ENCODE peak calls at places on chromosomes 3 and 15, in six cellular contexts. One of them, this sample, is unnamed.

GRCh38 chr3:114223146-114223545 is 14.2 kb downstream of the ZNF80 start:
- DNase-seq in bronchial epithelial cell: no peak
- DNase-seq in right cardiac atrium: no peak
- DNase-seq in HEK293T: no peak
- DNase-seq in lower lobe of right lung: no peak
- DNase-seq in stimulated activated CD8-positive, alpha-beta memory T cell treated with anti-CD3 and anti-CD28 coated beads, Interleukin-7, amount 100 ng/mL, for 24 hours: no peak
- DNase-seq in this sample: no peak

GRCh38 chr3:193489949-193490348 is 64.7 kb downstream of the ATP13A4 start:
- DNase-seq in bronchial epithelial cell: peak
- DNase-seq in stimulated activated CD8-positive, alpha-beta memory T cell treated with anti-CD3 and anti-CD28 coated beads, Interleukin-7, amount 100 ng/mL, for 24 hours: no peak
- DNase-seq in right cardiac atrium: no peak
- DNase-seq in lower lobe of right lung: no peak
- DNase-seq in HEK293T: no peak
- DNase-seq in this sample: no peak

GRCh38 chr15:45630958-45631691 is 3.7 kb upstream of the SQOR start:
- DNase-seq in right cardiac atrium: no peak
- DNase-seq in HEK293T: no peak
- DNase-seq in bronchial epithelial cell: peak
- DNase-seq in stimulated activated CD8-positive, alpha-beta memory T cell treated with anti-CD3 and anti-CD28 coated beads, Interleukin-7, amount 100 ng/mL, for 24 hours: no peak
- DNase-seq in lower lobe of right lung: no peak
- DNase-seq in this sample: peak

GRCh38 chr3:81308296-81308695 is 453.1 kb downstream of the GBE1 start:
- DNase-seq in stimulated activated CD8-positive, alpha-beta memory T cell treated with anti-CD3 and anti-CD28 coated beads, Interleukin-7, amount 100 ng/mL, for 24 hours: no peak
- DNase-seq in right cardiac atrium: no peak
- DNase-seq in lower lobe of right lung: no peak
- DNase-seq in HEK293T: no peak
- DNase-seq in bronchial epithelial cell: peak
- DNase-seq in this sample: no peak

GRCh38 chr3:28646435-28646834 is 297.8 kb upstream of the AZI2 start:
- DNase-seq in right cardiac atrium: no peak
- DNase-seq in stimulated activated CD8-positive, alpha-beta memory T cell treated with anti-CD3 and anti-CD28 coated beads, Interleukin-7, amount 100 ng/mL, for 24 hours: no peak
- DNase-seq in HEK293T: no peak
- DNase-seq in bronchial epithelial cell: no peak
- DNase-seq in lower lobe of right lung: no peak
- DNase-seq in this sample: no peak

GRCh38 chr15:39629376-39629775 is 48.5 kb downstream of the THBS1 start:
- DNase-seq in bronchial epithelial cell: peak
- DNase-seq in HEK293T: no peak
- DNase-seq in stimulated activated CD8-positive, alpha-beta memory T cell treated with anti-CD3 and anti-CD28 coated beads, Interleukin-7, amount 100 ng/mL, for 24 hours: peak
- DNase-seq in lower lobe of right lung: no peak
- DNase-seq in right cardiac atrium: no peak
- DNase-seq in this sample: no peak

GRCh38 chr3:139128803-139129202 is 84.1 kb upstream of the PRR23C start:
- DNase-seq in lower lobe of right lung: no peak
- DNase-seq in bronchial epithelial cell: no peak
- DNase-seq in right cardiac atrium: no peak
- DNase-seq in HEK293T: no peak
- DNase-seq in stimulated activated CD8-positive, alpha-beta memory T cell treated with anti-CD3 and anti-CD28 coated beads, Interleukin-7, amount 100 ng/mL, for 24 hours: no peak
- DNase-seq in this sample: no peak

GRCh38 chr3:51539291-51539891 is 872 bp downstream of the RAD54L2 start:
- DNase-seq in bronchial epithelial cell: peak
- DNase-seq in right cardiac atrium: no peak
- DNase-seq in stimulated activated CD8-positive, alpha-beta memory T cell treated with anti-CD3 and anti-CD28 coated beads, Interleukin-7, amount 100 ng/mL, for 24 hours: peak
- DNase-seq in lower lobe of right lung: no peak
- DNase-seq in HEK293T: peak
- DNase-seq in this sample: peak

GRCh38 chr3:19012846-19013245 is 135.5 kb upstream of the KCNH8 start:
- DNase-seq in lower lobe of right lung: no peak
- DNase-seq in stimulated activated CD8-positive, alpha-beta memory T cell treated with anti-CD3 and anti-CD28 coated beads, Interleukin-7, amount 100 ng/mL, for 24 hours: no peak
- DNase-seq in bronchial epithelial cell: no peak
- DNase-seq in HEK293T: no peak
- DNase-seq in right cardiac atrium: no peak
- DNase-seq in this sample: no peak

GRCh38 chr15:85749261-85750151 is 45.2 kb downstream of the KLHL25 start:
- DNase-seq in stimulated activated CD8-positive, alpha-beta memory T cell treated with anti-CD3 and anti-CD28 coated beads, Interleukin-7, amount 100 ng/mL, for 24 hours: no peak
- DNase-seq in HEK293T: no peak
- DNase-seq in right cardiac atrium: peak
- DNase-seq in bronchial epithelial cell: no peak
- DNase-seq in lower lobe of right lung: no peak
- DNase-seq in this sample: peak

GRCh38 chr3:178485756-178486155 is 50.5 kb upstream of the KCNMB2 start:
- DNase-seq in bronchial epithelial cell: no peak
- DNase-seq in HEK293T: no peak
- DNase-seq in stimulated activated CD8-positive, alpha-beta memory T cell treated with anti-CD3 and anti-CD28 coated beads, Interleukin-7, amount 100 ng/mL, for 24 hours: no peak
- DNase-seq in right cardiac atrium: no peak
- DNase-seq in lower lobe of right lung: no peak
- DNase-seq in this sample: no peak

GRCh38 chr15:84824260-84824690 is 7.1 kb downstream of the ALPK3 start:
- DNase-seq in lower lobe of right lung: no peak
- DNase-seq in bronchial epithelial cell: no peak
- DNase-seq in stimulated activated CD8-positive, alpha-beta memory T cell treated with anti-CD3 and anti-CD28 coated beads, Interleukin-7, amount 100 ng/mL, for 24 hours: no peak
- DNase-seq in HEK293T: no peak
- DNase-seq in right cardiac atrium: peak
- DNase-seq in this sample: peak

GRCh38 chr15:68275165-68275746 is 2.3 kb upstream of the FEM1B start:
- DNase-seq in stimulated activated CD8-positive, alpha-beta memory T cell treated with anti-CD3 and anti-CD28 coated beads, Interleukin-7, amount 100 ng/mL, for 24 hours: no peak
- DNase-seq in right cardiac atrium: no peak
- DNase-seq in HEK293T: no peak
- DNase-seq in lower lobe of right lung: no peak
- DNase-seq in bronchial epithelial cell: peak
- DNase-seq in this sample: no peak

GRCh38 chr3:190995156-190995555 is 132.7 kb upstream of the GMNC start:
- DNase-seq in HEK293T: no peak
- DNase-seq in bronchial epithelial cell: no peak
- DNase-seq in right cardiac atrium: no peak
- DNase-seq in stimulated activated CD8-positive, alpha-beta memory T cell treated with anti-CD3 and anti-CD28 coated beads, Interleukin-7, amount 100 ng/mL, for 24 hours: no peak
- DNase-seq in lower lobe of right lung: no peak
- DNase-seq in this sample: no peak

GRCh38 chr3:194575484-194576210 is 57.6 kb downstream of the TMEM44 start:
- DNase-seq in stimulated activated CD8-positive, alpha-beta memory T cell treated with anti-CD3 and anti-CD28 coated beads, Interleukin-7, amount 100 ng/mL, for 24 hours: no peak
- DNase-seq in bronchial epithelial cell: peak
- DNase-seq in HEK293T: no peak
- DNase-seq in lower lobe of right lung: no peak
- DNase-seq in right cardiac atrium: peak
- DNase-seq in this sample: peak

GRCh38 chr3:194204793-194205065 is 68.8 kb downstream of the HES1 start:
- DNase-seq in lower lobe of right lung: no peak
- DNase-seq in right cardiac atrium: no peak
- DNase-seq in HEK293T: no peak
- DNase-seq in bronchial epithelial cell: peak
- DNase-seq in stimulated activated CD8-positive, alpha-beta memory T cell treated with anti-CD3 and anti-CD28 coated beads, Interleukin-7, amount 100 ng/mL, for 24 hours: no peak
- DNase-seq in this sample: no peak

GRCh38 chr15:32824777-32825176 is 107.0 kb downstream of the GREM1 start:
- DNase-seq in HEK293T: no peak
- DNase-seq in lower lobe of right lung: no peak
- DNase-seq in right cardiac atrium: no peak
- DNase-seq in stimulated activated CD8-positive, alpha-beta memory T cell treated with anti-CD3 and anti-CD28 coated beads, Interleukin-7, amount 100 ng/mL, for 24 hours: no peak
- DNase-seq in bronchial epithelial cell: peak
- DNase-seq in this sample: no peak

GRCh38 chr15:94064676-94065313 is 166.6 kb upstream of the MCTP2 start:
- DNase-seq in HEK293T: no peak
- DNase-seq in stimulated activated CD8-positive, alpha-beta memory T cell treated with anti-CD3 and anti-CD28 coated beads, Interleukin-7, amount 100 ng/mL, for 24 hours: no peak
- DNase-seq in bronchial epithelial cell: peak
- DNase-seq in right cardiac atrium: no peak
- DNase-seq in lower lobe of right lung: no peak
- DNase-seq in this sample: no peak

GRCh38 chr15:88403461-88403860 is 63.7 kb downstream of the MRPL46 start:
- DNase-seq in stimulated activated CD8-positive, alpha-beta memory T cell treated with anti-CD3 and anti-CD28 coated beads, Interleukin-7, amount 100 ng/mL, for 24 hours: no peak
- DNase-seq in lower lobe of right lung: no peak
- DNase-seq in bronchial epithelial cell: no peak
- DNase-seq in HEK293T: no peak
- DNase-seq in right cardiac atrium: no peak
- DNase-seq in this sample: no peak

GRCh38 chr3:122101646-122102045 is 46.5 kb downstream of the CD86 start:
- DNase-seq in stimulated activated CD8-positive, alpha-beta memory T cell treated with anti-CD3 and anti-CD28 coated beads, Interleukin-7, amount 100 ng/mL, for 24 hours: no peak
- DNase-seq in lower lobe of right lung: no peak
- DNase-seq in right cardiac atrium: no peak
- DNase-seq in bronchial epithelial cell: peak
- DNase-seq in HEK293T: peak
- DNase-seq in this sample: peak

GRCh38 chr15:101452572-101452971 is 36.9 kb downstream of the PCSK6 start:
- DNase-seq in HEK293T: no peak
- DNase-seq in stimulated activated CD8-positive, alpha-beta memory T cell treated with anti-CD3 and anti-CD28 coated beads, Interleukin-7, amount 100 ng/mL, for 24 hours: no peak
- DNase-seq in bronchial epithelial cell: no peak
- DNase-seq in lower lobe of right lung: no peak
- DNase-seq in right cardiac atrium: no peak
- DNase-seq in this sample: no peak

GRCh38 chr3:50617096-50617791 is at the start of gene MAPKAPK3:
- DNase-seq in HEK293T: no peak
- DNase-seq in lower lobe of right lung: no peak
- DNase-seq in bronchial epithelial cell: no peak
- DNase-seq in stimulated activated CD8-positive, alpha-beta memory T cell treated with anti-CD3 and anti-CD28 coated beads, Interleukin-7, amount 100 ng/mL, for 24 hours: no peak
- DNase-seq in right cardiac atrium: peak
- DNase-seq in this sample: peak

GRCh38 chr3:100891033-100891432 is 102.2 kb downstream of the ABI3BP start:
- DNase-seq in right cardiac atrium: no peak
- DNase-seq in lower lobe of right lung: no peak
- DNase-seq in stimulated activated CD8-positive, alpha-beta memory T cell treated with anti-CD3 and anti-CD28 coated beads, Interleukin-7, amount 100 ng/mL, for 24 hours: no peak
- DNase-seq in bronchial epithelial cell: peak
- DNase-seq in HEK293T: no peak
- DNase-seq in this sample: no peak

GRCh38 chr3:39809995-39810595 is 686 bp downstream of the MYRIP start:
- DNase-seq in right cardiac atrium: peak
- DNase-seq in bronchial epithelial cell: no peak
- DNase-seq in stimulated activated CD8-positive, alpha-beta memory T cell treated with anti-CD3 and anti-CD28 coated beads, Interleukin-7, amount 100 ng/mL, for 24 hours: no peak
- DNase-seq in lower lobe of right lung: no peak
- DNase-seq in HEK293T: no peak
- DNase-seq in this sample: no peak

GRCh38 chr15:41989573-41990242 is 17.4 kb upstream of the EHD4 start:
- DNase-seq in stimulated activated CD8-positive, alpha-beta memory T cell treated with anti-CD3 and anti-CD28 coated beads, Interleukin-7, amount 100 ng/mL, for 24 hours: peak
- DNase-seq in bronchial epithelial cell: peak
- DNase-seq in right cardiac atrium: peak
- DNase-seq in HEK293T: peak
- DNase-seq in lower lobe of right lung: peak
- DNase-seq in this sample: peak